ENCODE peak calls at places on chromosome 19, in six cellular contexts. One of them, this sample, is unnamed.

GRCh38 chr19:55384576-55385235 is 614 bp upstream of the TMEM238 start:
- DNase-seq in left ventricle myocardium inferior: no peak
- DNase-seq in anterior cingulate cortex: no peak
- DNase-seq in activated CD4-positive, alpha-beta T cell treated with anti-CD3 and anti-CD28 coated beads, Interleukin-2, amount 50 U/mL, for 1 hour: no peak
- DNase-seq in lung microvascular endothelial cell: no peak
- DNase-seq in CD4-positive, CD25-positive, alpha-beta regulatory T cell: no peak
- DNase-seq in this sample: peak

GRCh38 chr19:10603084-10603872 is 16.2 kb upstream of the AP1M2 start:
- DNase-seq in left ventricle myocardium inferior: peak
- DNase-seq in anterior cingulate cortex: no peak
- DNase-seq in activated CD4-positive, alpha-beta T cell treated with anti-CD3 and anti-CD28 coated beads, Interleukin-2, amount 50 U/mL, for 1 hour: peak
- DNase-seq in lung microvascular endothelial cell: peak
- DNase-seq in CD4-positive, CD25-positive, alpha-beta regulatory T cell: peak
- DNase-seq in this sample: peak

GRCh38 chr19:1549332-1549945 is 18.7 kb downstream of the MEX3D start:
- DNase-seq in left ventricle myocardium inferior: no peak
- DNase-seq in anterior cingulate cortex: no peak
- DNase-seq in activated CD4-positive, alpha-beta T cell treated with anti-CD3 and anti-CD28 coated beads, Interleukin-2, amount 50 U/mL, for 1 hour: no peak
- DNase-seq in lung microvascular endothelial cell: no peak
- DNase-seq in CD4-positive, CD25-positive, alpha-beta regulatory T cell: no peak
- DNase-seq in this sample: no peak

GRCh38 chr19:56594446-56594782 is 688 bp upstream of the ZNF71 start:
- DNase-seq in left ventricle myocardium inferior: no peak
- DNase-seq in anterior cingulate cortex: no peak
- DNase-seq in activated CD4-positive, alpha-beta T cell treated with anti-CD3 and anti-CD28 coated beads, Interleukin-2, amount 50 U/mL, for 1 hour: no peak
- DNase-seq in lung microvascular endothelial cell: no peak
- DNase-seq in CD4-positive, CD25-positive, alpha-beta regulatory T cell: no peak
- DNase-seq in this sample: no peak

GRCh38 chr19:10260141-10260584 is 8.1 kb downstream of the MRPL4 start:
- DNase-seq in left ventricle myocardium inferior: no peak
- DNase-seq in anterior cingulate cortex: no peak
- DNase-seq in activated CD4-positive, alpha-beta T cell treated with anti-CD3 and anti-CD28 coated beads, Interleukin-2, amount 50 U/mL, for 1 hour: no peak
- DNase-seq in lung microvascular endothelial cell: no peak
- DNase-seq in CD4-positive, CD25-positive, alpha-beta regulatory T cell: peak
- DNase-seq in this sample: no peak

GRCh38 chr19:8221161-8221560 is 12.0 kb downstream of the CERS4 start:
- DNase-seq in left ventricle myocardium inferior: no peak
- DNase-seq in anterior cingulate cortex: no peak
- DNase-seq in activated CD4-positive, alpha-beta T cell treated with anti-CD3 and anti-CD28 coated beads, Interleukin-2, amount 50 U/mL, for 1 hour: no peak
- DNase-seq in lung microvascular endothelial cell: no peak
- DNase-seq in CD4-positive, CD25-positive, alpha-beta regulatory T cell: no peak
- DNase-seq in this sample: no peak

GRCh38 chr19:2727640-2727944 is 6.4 kb upstream of the DIRAS1 start:
- DNase-seq in left ventricle myocardium inferior: no peak
- DNase-seq in anterior cingulate cortex: no peak
- DNase-seq in activated CD4-positive, alpha-beta T cell treated with anti-CD3 and anti-CD28 coated beads, Interleukin-2, amount 50 U/mL, for 1 hour: no peak
- DNase-seq in lung microvascular endothelial cell: no peak
- DNase-seq in CD4-positive, CD25-positive, alpha-beta regulatory T cell: no peak
- DNase-seq in this sample: no peak

GRCh38 chr19:42096255-42096837 is 20.4 kb downstream of the ZNF574 start:
- DNase-seq in left ventricle myocardium inferior: no peak
- DNase-seq in anterior cingulate cortex: no peak
- DNase-seq in activated CD4-positive, alpha-beta T cell treated with anti-CD3 and anti-CD28 coated beads, Interleukin-2, amount 50 U/mL, for 1 hour: no peak
- DNase-seq in lung microvascular endothelial cell: no peak
- DNase-seq in CD4-positive, CD25-positive, alpha-beta regulatory T cell: no peak
- DNase-seq in this sample: no peak

GRCh38 chr19:7681336-7682174 is 922 bp downstream of the TRAPPC5 start:
- DNase-seq in left ventricle myocardium inferior: peak
- DNase-seq in anterior cingulate cortex: no peak
- DNase-seq in activated CD4-positive, alpha-beta T cell treated with anti-CD3 and anti-CD28 coated beads, Interleukin-2, amount 50 U/mL, for 1 hour: peak
- DNase-seq in lung microvascular endothelial cell: peak
- DNase-seq in CD4-positive, CD25-positive, alpha-beta regulatory T cell: peak
- DNase-seq in this sample: peak

GRCh38 chr19:15628236-15629002 is 12.3 kb upstream of the CYP4F3 start:
- DNase-seq in left ventricle myocardium inferior: no peak
- DNase-seq in anterior cingulate cortex: no peak
- DNase-seq in activated CD4-positive, alpha-beta T cell treated with anti-CD3 and anti-CD28 coated beads, Interleukin-2, amount 50 U/mL, for 1 hour: no peak
- DNase-seq in lung microvascular endothelial cell: no peak
- DNase-seq in CD4-positive, CD25-positive, alpha-beta regulatory T cell: no peak
- DNase-seq in this sample: no peak

GRCh38 chr19:48596679-48597465 is 9.7 kb upstream of the SPACA4 start:
- DNase-seq in left ventricle myocardium inferior: no peak
- DNase-seq in anterior cingulate cortex: no peak
- DNase-seq in activated CD4-positive, alpha-beta T cell treated with anti-CD3 and anti-CD28 coated beads, Interleukin-2, amount 50 U/mL, for 1 hour: peak
- DNase-seq in lung microvascular endothelial cell: peak
- DNase-seq in CD4-positive, CD25-positive, alpha-beta regulatory T cell: peak
- DNase-seq in this sample: no peak

GRCh38 chr19:51375504-51376221 is 3.2 kb upstream of the NKG7 start:
- DNase-seq in left ventricle myocardium inferior: no peak
- DNase-seq in anterior cingulate cortex: no peak
- DNase-seq in activated CD4-positive, alpha-beta T cell treated with anti-CD3 and anti-CD28 coated beads, Interleukin-2, amount 50 U/mL, for 1 hour: no peak
- DNase-seq in lung microvascular endothelial cell: no peak
- DNase-seq in CD4-positive, CD25-positive, alpha-beta regulatory T cell: peak
- DNase-seq in this sample: no peak

GRCh38 chr19:12946092-12946845 is 607 bp downstream of the RAD23A start:
- DNase-seq in left ventricle myocardium inferior: peak
- DNase-seq in anterior cingulate cortex: no peak
- DNase-seq in activated CD4-positive, alpha-beta T cell treated with anti-CD3 and anti-CD28 coated beads, Interleukin-2, amount 50 U/mL, for 1 hour: peak
- DNase-seq in lung microvascular endothelial cell: peak
- DNase-seq in CD4-positive, CD25-positive, alpha-beta regulatory T cell: peak
- DNase-seq in this sample: peak

GRCh38 chr19:4007836-4008539 is 452 bp downstream of the PIAS4 start:
- DNase-seq in left ventricle myocardium inferior: no peak
- DNase-seq in anterior cingulate cortex: no peak
- DNase-seq in activated CD4-positive, alpha-beta T cell treated with anti-CD3 and anti-CD28 coated beads, Interleukin-2, amount 50 U/mL, for 1 hour: peak
- DNase-seq in lung microvascular endothelial cell: peak
- DNase-seq in CD4-positive, CD25-positive, alpha-beta regulatory T cell: peak
- DNase-seq in this sample: peak

GRCh38 chr19:46107371-46107770 is 17.1 kb downstream of the IGFL3 start:
- DNase-seq in left ventricle myocardium inferior: no peak
- DNase-seq in anterior cingulate cortex: no peak
- DNase-seq in activated CD4-positive, alpha-beta T cell treated with anti-CD3 and anti-CD28 coated beads, Interleukin-2, amount 50 U/mL, for 1 hour: no peak
- DNase-seq in lung microvascular endothelial cell: no peak
- DNase-seq in CD4-positive, CD25-positive, alpha-beta regulatory T cell: no peak
- DNase-seq in this sample: no peak

GRCh38 chr19:43847246-43847645 is 20.1 kb downstream of the ZNF283 start:
- DNase-seq in left ventricle myocardium inferior: no peak
- DNase-seq in anterior cingulate cortex: no peak
- DNase-seq in activated CD4-positive, alpha-beta T cell treated with anti-CD3 and anti-CD28 coated beads, Interleukin-2, amount 50 U/mL, for 1 hour: no peak
- DNase-seq in lung microvascular endothelial cell: no peak
- DNase-seq in CD4-positive, CD25-positive, alpha-beta regulatory T cell: no peak
- DNase-seq in this sample: no peak

GRCh38 chr19:35332817-35333216 is 3.8 kb downstream of the CD22 start:
- DNase-seq in left ventricle myocardium inferior: no peak
- DNase-seq in anterior cingulate cortex: no peak
- DNase-seq in activated CD4-positive, alpha-beta T cell treated with anti-CD3 and anti-CD28 coated beads, Interleukin-2, amount 50 U/mL, for 1 hour: no peak
- DNase-seq in lung microvascular endothelial cell: no peak
- DNase-seq in CD4-positive, CD25-positive, alpha-beta regulatory T cell: peak
- DNase-seq in this sample: no peak

GRCh38 chr19:2097330-2098327 is 914 bp downstream of the IZUMO4 start:
- DNase-seq in left ventricle myocardium inferior: no peak
- DNase-seq in anterior cingulate cortex: no peak
- DNase-seq in activated CD4-positive, alpha-beta T cell treated with anti-CD3 and anti-CD28 coated beads, Interleukin-2, amount 50 U/mL, for 1 hour: peak
- DNase-seq in lung microvascular endothelial cell: no peak
- DNase-seq in CD4-positive, CD25-positive, alpha-beta regulatory T cell: peak
- DNase-seq in this sample: peak

GRCh38 chr19:39193785-39194184 is 3.0 kb upstream of the NCCRP1 start:
- DNase-seq in left ventricle myocardium inferior: no peak
- DNase-seq in anterior cingulate cortex: no peak
- DNase-seq in activated CD4-positive, alpha-beta T cell treated with anti-CD3 and anti-CD28 coated beads, Interleukin-2, amount 50 U/mL, for 1 hour: no peak
- DNase-seq in lung microvascular endothelial cell: no peak
- DNase-seq in CD4-positive, CD25-positive, alpha-beta regulatory T cell: no peak
- DNase-seq in this sample: no peak

GRCh38 chr19:6318772-6319171 is 14.6 kb downstream of the ACER1 start:
- DNase-seq in left ventricle myocardium inferior: no peak
- DNase-seq in anterior cingulate cortex: no peak
- DNase-seq in activated CD4-positive, alpha-beta T cell treated with anti-CD3 and anti-CD28 coated beads, Interleukin-2, amount 50 U/mL, for 1 hour: no peak
- DNase-seq in lung microvascular endothelial cell: no peak
- DNase-seq in CD4-positive, CD25-positive, alpha-beta regulatory T cell: no peak
- DNase-seq in this sample: no peak

GRCh38 chr19:36054733-36055686 is at the start of gene WDR62:
- DNase-seq in left ventricle myocardium inferior: peak
- DNase-seq in anterior cingulate cortex: no peak
- DNase-seq in activated CD4-positive, alpha-beta T cell treated with anti-CD3 and anti-CD28 coated beads, Interleukin-2, amount 50 U/mL, for 1 hour: peak
- DNase-seq in lung microvascular endothelial cell: peak
- DNase-seq in CD4-positive, CD25-positive, alpha-beta regulatory T cell: peak
- DNase-seq in this sample: peak

GRCh38 chr19:6260912-6261636 is 18.7 kb downstream of the MLLT1 start:
- DNase-seq in left ventricle myocardium inferior: no peak
- DNase-seq in anterior cingulate cortex: no peak
- DNase-seq in activated CD4-positive, alpha-beta T cell treated with anti-CD3 and anti-CD28 coated beads, Interleukin-2, amount 50 U/mL, for 1 hour: peak
- DNase-seq in lung microvascular endothelial cell: peak
- DNase-seq in CD4-positive, CD25-positive, alpha-beta regulatory T cell: peak
- DNase-seq in this sample: peak

GRCh38 chr19:14528419-14529253 is 758 bp upstream of the TECR start:
- DNase-seq in left ventricle myocardium inferior: no peak
- DNase-seq in anterior cingulate cortex: no peak
- DNase-seq in activated CD4-positive, alpha-beta T cell treated with anti-CD3 and anti-CD28 coated beads, Interleukin-2, amount 50 U/mL, for 1 hour: no peak
- DNase-seq in lung microvascular endothelial cell: no peak
- DNase-seq in CD4-positive, CD25-positive, alpha-beta regulatory T cell: no peak
- DNase-seq in this sample: no peak

GRCh38 chr19:17389957-17390664 is 3.9 kb downstream of the CCDC194 start:
- DNase-seq in left ventricle myocardium inferior: no peak
- DNase-seq in anterior cingulate cortex: no peak
- DNase-seq in activated CD4-positive, alpha-beta T cell treated with anti-CD3 and anti-CD28 coated beads, Interleukin-2, amount 50 U/mL, for 1 hour: no peak
- DNase-seq in lung microvascular endothelial cell: no peak
- DNase-seq in CD4-positive, CD25-positive, alpha-beta regulatory T cell: no peak
- DNase-seq in this sample: no peak

GRCh38 chr19:45952341-45952690 is 21.3 kb downstream of the NOVA2 start:
- DNase-seq in left ventricle myocardium inferior: no peak
- DNase-seq in anterior cingulate cortex: no peak
- DNase-seq in activated CD4-positive, alpha-beta T cell treated with anti-CD3 and anti-CD28 coated beads, Interleukin-2, amount 50 U/mL, for 1 hour: no peak
- DNase-seq in lung microvascular endothelial cell: no peak
- DNase-seq in CD4-positive, CD25-positive, alpha-beta regulatory T cell: no peak
- DNase-seq in this sample: no peak

GRCh38 chr19:1324792-1325567 is 39.3 kb downstream of the EFNA2 start:
- DNase-seq in left ventricle myocardium inferior: peak
- DNase-seq in anterior cingulate cortex: no peak
- DNase-seq in activated CD4-positive, alpha-beta T cell treated with anti-CD3 and anti-CD28 coated beads, Interleukin-2, amount 50 U/mL, for 1 hour: peak
- DNase-seq in lung microvascular endothelial cell: peak
- DNase-seq in CD4-positive, CD25-positive, alpha-beta regulatory T cell: no peak
- DNase-seq in this sample: peak

GRCh38 chr19:45500918-45501729 is 2.9 kb downstream of the PPM1N start:
- DNase-seq in left ventricle myocardium inferior: no peak
- DNase-seq in anterior cingulate cortex: no peak
- DNase-seq in activated CD4-positive, alpha-beta T cell treated with anti-CD3 and anti-CD28 coated beads, Interleukin-2, amount 50 U/mL, for 1 hour: no peak
- DNase-seq in lung microvascular endothelial cell: no peak
- DNase-seq in CD4-positive, CD25-positive, alpha-beta regulatory T cell: no peak
- DNase-seq in this sample: no peak

GRCh38 chr19:2495651-2496316 is 19.9 kb downstream of the GADD45B start:
- DNase-seq in left ventricle myocardium inferior: no peak
- DNase-seq in anterior cingulate cortex: no peak
- DNase-seq in activated CD4-positive, alpha-beta T cell treated with anti-CD3 and anti-CD28 coated beads, Interleukin-2, amount 50 U/mL, for 1 hour: no peak
- DNase-seq in lung microvascular endothelial cell: peak
- DNase-seq in CD4-positive, CD25-positive, alpha-beta regulatory T cell: no peak
- DNase-seq in this sample: peak

GRCh38 chr19:33300016-33300981 is 2.0 kb downstream of the CEBPA start:
- DNase-seq in left ventricle myocardium inferior: no peak
- DNase-seq in anterior cingulate cortex: no peak
- DNase-seq in activated CD4-positive, alpha-beta T cell treated with anti-CD3 and anti-CD28 coated beads, Interleukin-2, amount 50 U/mL, for 1 hour: no peak
- DNase-seq in lung microvascular endothelial cell: no peak
- DNase-seq in CD4-positive, CD25-positive, alpha-beta regulatory T cell: no peak
- DNase-seq in this sample: no peak

GRCh38 chr19:35474104-35474503 is 16.2 kb downstream of the KRTDAP start:
- DNase-seq in left ventricle myocardium inferior: no peak
- DNase-seq in anterior cingulate cortex: no peak
- DNase-seq in activated CD4-positive, alpha-beta T cell treated with anti-CD3 and anti-CD28 coated beads, Interleukin-2, amount 50 U/mL, for 1 hour: no peak
- DNase-seq in lung microvascular endothelial cell: no peak
- DNase-seq in CD4-positive, CD25-positive, alpha-beta regulatory T cell: no peak
- DNase-seq in this sample: no peak

GRCh38 chr19:5947435-5947834 is 30.5 kb downstream of the RANBP3 start:
- DNase-seq in left ventricle myocardium inferior: peak
- DNase-seq in anterior cingulate cortex: no peak
- DNase-seq in activated CD4-positive, alpha-beta T cell treated with anti-CD3 and anti-CD28 coated beads, Interleukin-2, amount 50 U/mL, for 1 hour: no peak
- DNase-seq in lung microvascular endothelial cell: no peak
- DNase-seq in CD4-positive, CD25-positive, alpha-beta regulatory T cell: no peak
- DNase-seq in this sample: peak

GRCh38 chr19:49553451-49554271 is 25.9 kb downstream of the RCN3 start:
- DNase-seq in left ventricle myocardium inferior: no peak
- DNase-seq in anterior cingulate cortex: no peak
- DNase-seq in activated CD4-positive, alpha-beta T cell treated with anti-CD3 and anti-CD28 coated beads, Interleukin-2, amount 50 U/mL, for 1 hour: peak
- DNase-seq in lung microvascular endothelial cell: peak
- DNase-seq in CD4-positive, CD25-positive, alpha-beta regulatory T cell: peak
- DNase-seq in this sample: no peak

GRCh38 chr19:31283701-31284100 is 65.5 kb downstream of the TSHZ3 start:
- DNase-seq in left ventricle myocardium inferior: no peak
- DNase-seq in anterior cingulate cortex: no peak
- DNase-seq in activated CD4-positive, alpha-beta T cell treated with anti-CD3 and anti-CD28 coated beads, Interleukin-2, amount 50 U/mL, for 1 hour: no peak
- DNase-seq in lung microvascular endothelial cell: no peak
- DNase-seq in CD4-positive, CD25-positive, alpha-beta regulatory T cell: no peak
- DNase-seq in this sample: no peak

GRCh38 chr19:40420451-40420765 is 5.4 kb downstream of the SERTAD1 start:
- DNase-seq in left ventricle myocardium inferior: no peak
- DNase-seq in anterior cingulate cortex: no peak
- DNase-seq in activated CD4-positive, alpha-beta T cell treated with anti-CD3 and anti-CD28 coated beads, Interleukin-2, amount 50 U/mL, for 1 hour: no peak
- DNase-seq in lung microvascular endothelial cell: no peak
- DNase-seq in CD4-positive, CD25-positive, alpha-beta regulatory T cell: no peak
- DNase-seq in this sample: no peak

GRCh38 chr19:2096543-2097329 is at the start of gene IZUMO4:
- DNase-seq in left ventricle myocardium inferior: peak
- DNase-seq in anterior cingulate cortex: peak
- DNase-seq in activated CD4-positive, alpha-beta T cell treated with anti-CD3 and anti-CD28 coated beads, Interleukin-2, amount 50 U/mL, for 1 hour: peak
- DNase-seq in lung microvascular endothelial cell: peak
- DNase-seq in CD4-positive, CD25-positive, alpha-beta regulatory T cell: peak
- DNase-seq in this sample: peak

This sample was measured in adrenal gland.